ENCODE peak calls at places on chromosomes 6 and 20, in seven cellular contexts. V is PC-9; N is hepatocyte; X is A549; Z is cardiac muscle cell; S is naive thymus-derived CD4-positive, alpha-beta T cell; H is HCT116. O is an unnamed sample.
A peak's percentile ranks its signal among the peaks of the same experiment; 100 is the strongest.

GRCh38 chr6:35833534-35833933 is 28.4 kb downstream of the LHFPL5 start:
- DNase-seq in V (peak; percentile 49), N (no peak), X (no peak), Z (no peak), S (no peak), H (no peak), O (no peak)

GRCh38 chr20:25297141-25297905 is 49.4 kb downstream of the PYGB start:
- DNase-seq in V (no peak), N (no peak), X (no peak), Z (no peak), S (no peak), H (no peak), O (no peak)

GRCh38 chr6:53579338-53579737 is 34.4 kb upstream of the GCLC start:
- DNase-seq in V (no peak), N (no peak), X (no peak), Z (no peak), S (no peak), H (no peak), O (no peak)

GRCh38 chr6:44186691-44187025 is 28.0 kb downstream of the CAPN11 start:
- DNase-seq in V (no peak), N (no peak), X (no peak), Z (no peak), S (no peak), H (no peak), O (no peak)

GRCh38 chr6:104887350-104887749 is 27.6 kb upstream of the HACE1 start:
- DNase-seq in V (peak; percentile 5), N (peak; percentile 63), X (no peak), Z (peak; percentile 54), S (no peak), H (no peak), O (peak; percentile 31)

GRCh38 chr6:116492331-116493067 is 18.9 kb upstream of the CALHM5 start:
- DNase-seq in V (no peak), N (no peak), X (no peak), Z (peak; percentile 83), S (no peak), H (no peak), O (no peak)

GRCh38 chr20:24948939-24949679 is at the start of gene CST7:
- DNase-seq in V (peak; percentile 20), N (no peak), X (no peak), Z (peak; percentile 6), S (peak; percentile 74), H (no peak), O (peak; percentile 77)

GRCh38 chr6:138372711-138373463 is 4.8 kb upstream of the SMIM28 start:
- DNase-seq in V (no peak), N (no peak), X (peak; percentile 10), Z (peak; percentile 52), S (no peak), H (no peak), O (no peak)

GRCh38 chr20:7155282-7155681 is 387.8 kb downstream of the BMP2 start:
- DNase-seq in V (no peak), N (no peak), X (no peak), Z (no peak), S (no peak), H (no peak), O (no peak)

GRCh38 chr20:61569836-61570235 is 317.8 kb downstream of the CDH4 start:
- DNase-seq in V (no peak), N (no peak), X (no peak), Z (no peak), S (no peak), H (no peak), O (no peak)

GRCh38 chr6:160249687-160250086 is 8.9 kb downstream of the SLC22A2 start:
- DNase-seq in V (no peak), N (no peak), X (no peak), Z (no peak), S (no peak), H (no peak), O (no peak)

GRCh38 chr20:59207742-59208357 is 44.2 kb downstream of the ZNF831 start:
- DNase-seq in V (no peak), N (peak; percentile 69), X (peak; percentile 28), Z (peak; percentile 31), S (peak; percentile 70), H (peak; percentile 16), O (peak; percentile 83)

GRCh38 chr6:132483779-132484679 is 28.9 kb downstream of the STX7 start:
- DNase-seq in V (peak; percentile 20), N (peak; percentile 76), X (peak; percentile 36), Z (peak; percentile 80), S (peak; percentile 37), H (peak; percentile 47), O (peak; percentile 59)

GRCh38 chr6:46013639-46014038 is 2.0 kb downstream of the CLIC5 start:
- DNase-seq in V (no peak), N (no peak), X (no peak), Z (no peak), S (no peak), H (no peak), O (no peak)

GRCh38 chr6:146990821-146991798 is 213.1 kb upstream of the STXBP5 start:
- DNase-seq in V (no peak), N (peak; percentile 47), X (peak; percentile 13), Z (peak; percentile 67), S (no peak), H (peak; percentile 19), O (peak; percentile 79)

DNA sequence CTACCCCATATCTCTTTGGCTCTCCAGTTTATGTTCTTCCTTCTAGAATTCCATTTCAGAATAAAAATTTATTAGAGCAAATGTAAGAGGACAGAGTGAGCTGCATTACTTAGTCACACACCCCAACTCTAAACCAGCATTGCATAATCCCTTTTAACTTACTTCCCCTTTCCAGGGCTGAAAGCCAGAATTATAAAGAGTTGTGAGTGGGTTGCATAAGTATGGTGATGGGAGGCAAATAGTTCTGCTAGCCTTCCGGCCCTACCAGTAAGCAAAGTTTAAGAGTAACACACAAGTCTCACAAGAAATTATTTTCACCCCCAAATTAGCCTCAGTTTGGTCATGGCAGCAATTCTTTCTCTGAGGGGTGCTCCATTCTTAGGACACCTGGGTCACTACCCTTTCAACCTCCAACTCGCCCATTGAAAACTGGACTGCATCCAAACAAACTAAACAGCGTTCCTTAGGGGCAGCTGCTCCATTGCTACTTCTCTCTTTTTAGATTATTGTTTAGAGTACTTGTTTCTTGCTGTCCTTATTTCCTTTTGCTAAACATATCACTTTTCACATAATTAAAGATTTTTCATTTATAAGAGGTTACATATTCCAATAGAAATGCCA is 1.6 kb downstream of the KIAA0408 start:
- DNase-seq in V (no peak), N (no peak), X (no peak), Z (peak; percentile 94), S (no peak), H (no peak), O (no peak)
- H3K4me3 ChIP-seq in V (no peak overlapping the region), N (no peak overlapping the region), X (no peak overlapping the region), Z (no peak overlapping the region), S (no peak overlapping the region), H (no peak overlapping the region), O (no peak overlapping the region)

GRCh38 chr20:63964412-63964811 is 5.3 kb downstream of the ZNF512B start:
- DNase-seq in V (no peak), N (no peak), X (no peak), Z (no peak), S (no peak), H (no peak), O (no peak)
- H3K9me3 ChIP-seq in V (no peaks in the 10 kb centered on the region), N (no peaks in the 10 kb centered on the region), X (no peaks in the 10 kb centered on the region), Z (no peaks in the 10 kb centered on the region), S (no peaks in the 10 kb centered on the region), H (no peaks in the 10 kb centered on the region), O (no peaks in the 10 kb centered on the region)

GRCh38 chr6:25401711-25402110 is 122.5 kb downstream of the CARMIL1 start:
- DNase-seq in V (no peak), N (no peak), X (no peak), Z (no peak), S (no peak), H (no peak), O (no peak)

GRCh38 chr6:25404094-25404493 is 124.9 kb downstream of the CARMIL1 start:
- DNase-seq in V (no peak), N (no peak), X (no peak), Z (no peak), S (no peak), H (no peak), O (no peak)

GRCh38 chr6:25399885-25400284 is 120.7 kb downstream of the CARMIL1 start:
- DNase-seq in V (no peak), N (no peak), X (no peak), Z (no peak), S (no peak), H (no peak), O (no peak)

GRCh38 chr6:25403150-25403549 is 124.0 kb downstream of the CARMIL1 start:
- DNase-seq in V (no peak), N (no peak), X (no peak), Z (no peak), S (no peak), H (no peak), O (no peak)

GRCh38 chr6:25402125-25402524 is 123.0 kb downstream of the CARMIL1 start:
- DNase-seq in V (no peak), N (no peak), X (no peak), Z (no peak), S (no peak), H (no peak), O (no peak)
- H3K4me1 ChIP-seq in V (no peaks in the 10 kb centered on the region), N (no peaks in the 10 kb centered on the region), X (no peaks in the 10 kb centered on the region), Z (peaks cover 15% of the 10 kb centered on the region), S (peaks cover 16% of the 10 kb centered on the region), H (no peaks in the 10 kb centered on the region), O (peaks cover 2% of the 10 kb centered on the region)

GRCh38 chr6:37557645-37558114 is 58.0 kb upstream of the CCDC167 start:
- DNase-seq in V (no peak), N (no peak), X (no peak), Z (no peak), S (no peak), H (no peak), O (no peak)
- H3K4me3 ChIP-seq in V (no peak overlapping the region), N (no peak overlapping the region), X (no peak overlapping the region), Z (no peak overlapping the region), S (no peak overlapping the region), H (no peak overlapping the region), O (no peak overlapping the region)

GRCh38 chr6:24945046-24945445 is 9.3 kb upstream of the RIPOR2 start:
- DNase-seq in V (no peak), N (no peak), X (no peak), Z (no peak), S (no peak), H (no peak), O (no peak)
- H3K9me3 ChIP-seq in V (no peaks in the 10 kb centered on the region), N (peaks cover 4% of the 10 kb centered on the region), X (peaks cover 8% of the 10 kb centered on the region), Z (no peaks in the 10 kb centered on the region), S (no peaks in the 10 kb centered on the region), H (no peaks in the 10 kb centered on the region), O (no peaks in the 10 kb centered on the region)

GRCh38 chr20:44068780-44069191 is 118.2 kb downstream of the JPH2 start:
- DNase-seq in V (no peak), N (no peak), X (no peak), Z (no peak), S (no peak), H (no peak), O (no peak)
- H3K4me1 ChIP-seq in V (no peaks in the 10 kb centered on the region), N (no peaks in the 10 kb centered on the region), X (no peaks in the 10 kb centered on the region), Z (no peaks in the 10 kb centered on the region), S (peaks cover 31% of the 10 kb centered on the region), H (peaks cover 2% of the 10 kb centered on the region), O (no peaks in the 10 kb centered on the region)

GRCh38 chr6:7048859-7049258 is 58.9 kb upstream of the RREB1 start:
- DNase-seq in V (no peak), N (no peak), X (no peak), Z (no peak), S (no peak), H (no peak), O (no peak)
- H3K4me3 ChIP-seq in V (no peak overlapping the region), N (no peak overlapping the region), X (no peak overlapping the region), Z (no peak overlapping the region), S (no peak overlapping the region), H (no peak overlapping the region), O (no peak overlapping the region)

GRCh38 chr20:31239139-31239538 is 18.3 kb upstream of the DEFB115 start:
- DNase-seq in V (no peak), N (no peak), X (no peak), Z (no peak), S (no peak), H (no peak), O (no peak)
- H3K9me3 ChIP-seq in V (peaks cover 71% of the 10 kb centered on the region), N (peaks cover 69% of the 10 kb centered on the region), X (peaks cover 5% of the 10 kb centered on the region), Z (peaks cover 37% of the 10 kb centered on the region), S (peaks cover 6% of the 10 kb centered on the region), H (peaks cover 97% of the 10 kb centered on the region), O (no peaks in the 10 kb centered on the region)

GRCh38 chr6:143159001-143159400 is 98.3 kb downstream of the AIG1 start:
- DNase-seq in V (no peak), N (no peak), X (no peak), Z (no peak), S (no peak), H (no peak), O (no peak)
- H3K4me1 ChIP-seq in V (peaks cover 7% of the 10 kb centered on the region), N (no peaks in the 10 kb centered on the region), X (peaks cover 4% of the 10 kb centered on the region), Z (peaks cover 6% of the 10 kb centered on the region), S (no peaks in the 10 kb centered on the region), H (peaks cover 12% of the 10 kb centered on the region), O (no peaks in the 10 kb centered on the region)

O was measured in small intestine.